ENCODE peak calls at places on chromosomes 13 and 19, in five cellular contexts. S is fibroblast of lung, I is lower lobe of right lung, O is tibial nerve, J is esophagus squamous epithelium. M is an unnamed sample.

GRCh38 chr19:40253611-40254092 is 27.2 kb upstream of the CCNP start:
- DNase-seq in S (no peak), O (no peak), I (no peak), J (no peak), M (no peak)

GRCh38 chr19:43464089-43464775 is 1.2 kb downstream of the LYPD3 start:
- DNase-seq in I (peak; percentile 85), O (peak; percentile 84), J (peak; percentile 63), S (no peak), M (peak; percentile 65)

GRCh38 chr19:44072543-44073401 is 813 bp downstream of the ZNF284 start:
- DNase-seq in O (no peak), J (no peak), S (peak; percentile 1), I (no peak), M (no peak)

GRCh38 chr19:12155324-12155723 is 1.2 kb downstream of the ZNF625 start:
- DNase-seq in J (no peak), O (no peak), S (no peak), I (no peak), M (no peak)

GRCh38 chr13:76223565-76223964 is 587.4 kb downstream of the LMO7 start:
- DNase-seq in I (no peak), O (no peak), S (no peak), J (no peak), M (no peak)

GRCh38 chr13:113928701-113929627 is 44.9 kb downstream of the C13orf46 start:
- DNase-seq in J (no peak), S (peak; percentile 68), I (no peak), O (peak; percentile 93), M (no peak)

GRCh38 chr13:37640499-37640898 is 41.9 kb upstream of the POSTN start:
- DNase-seq in O (no peak), I (no peak), J (no peak), S (peak; percentile 78), M (peak; percentile 14)

GRCh38 chr19:27777726-27778125 is 1435.2 kb downstream of the UQCRFS1 start:
- DNase-seq in O (no peak), S (no peak), J (no peak), I (no peak), M (no peak)

GRCh38 chr13:49625392-49626137 is 2.7 kb upstream of the ARL11 start:
- DNase-seq in S (no peak), O (no peak), J (no peak), I (peak; percentile 83), M (no peak)

GRCh38 chr19:2488942-2489731 is 13.2 kb downstream of the GADD45B start:
- DNase-seq in O (no peak), I (peak; percentile 79), J (no peak), S (peak; percentile 40), M (peak; percentile 47)

GRCh38 chr13:37868691-37869505 is 674 bp downstream of the TRPC4 start:
- DNase-seq in O (no peak), S (peak; percentile 58), J (no peak), I (no peak), M (peak; percentile 6)

GRCh38 chr19:32010071-32010470 is 335.3 kb upstream of the ZNF507 start:
- DNase-seq in J (no peak), O (no peak), I (no peak), S (no peak), M (no peak)

GRCh38 chr19:22545751-22546150 is 88.4 kb upstream of the ZNF492 start:
- DNase-seq in S (peak; percentile 0), I (no peak), J (no peak), O (peak; percentile 57), M (peak; percentile 9)

GRCh38 chr19:48724796-48725753 is 5.5 kb upstream of the MAMSTR start:
- DNase-seq in I (no peak), O (peak; percentile 82), J (no peak), S (peak; percentile 81), M (peak; percentile 68)

GRCh38 chr19:8158411-8159074 is 9.2 kb upstream of the FBN3 start:
- DNase-seq in O (peak; percentile 73), S (peak; percentile 67), I (peak; percentile 49), J (no peak), M (peak; percentile 57)

GRCh38 chr19:32336259-32337111 is 8.9 kb upstream of the ZNF507 start:
- DNase-seq in O (no peak), J (no peak), S (no peak), I (no peak), M (no peak)

GRCh38 chr13:110415669-110416068 is 108.6 kb downstream of the COL4A2 start:
- DNase-seq in J (no peak), S (no peak), I (no peak), O (no peak), M (no peak)

GRCh38 chr13:93755341-93755740 is 528.7 kb downstream of the GPC6 start:
- DNase-seq in S (no peak), I (no peak), O (no peak), J (no peak), M (no peak)

GRCh38 chr13:30792257-30793000 is 57.1 kb downstream of the ALOX5AP start:
- DNase-seq in O (peak; percentile 49), I (peak; percentile 68), J (no peak), S (peak; percentile 97), M (no peak)

GRCh38 chr19:2144190-2144589 is 7.2 kb downstream of the AP3D1 start:
- DNase-seq in O (no peak), J (no peak), S (no peak), I (no peak), M (no peak)

GRCh38 chr13:39765801-39766463 is 110.5 kb downstream of the COG6 start:
- DNase-seq in J (no peak), S (peak; percentile 37), O (peak; percentile 17), I (peak; percentile 50), M (peak; percentile 20)

GRCh38 chr13:24149306-24150032 is 11.1 kb upstream of the SPATA13 start:
- DNase-seq in I (no peak), J (no peak), S (peak; percentile 49), O (no peak), M (no peak)

GRCh38 chr19:662207-662961 is 630 bp downstream of the RNF126 start:
- DNase-seq in O (no peak), S (peak; percentile 51), I (peak; percentile 80), J (no peak), M (peak; percentile 36)

GRCh38 chr19:35991731-35992450 is 3.1 kb upstream of the SDHAF1 start:
- DNase-seq in S (peak; percentile 27), O (no peak), I (no peak), J (no peak), M (no peak)

GRCh38 chr19:35992902-35993765 is 1.9 kb upstream of the SDHAF1 start:
- DNase-seq in O (no peak), S (no peak), J (no peak), I (no peak), M (no peak)

GRCh38 chr19:35996777-35997176 is 1.8 kb downstream of the SDHAF1 start:
- DNase-seq in I (no peak), O (no peak), S (no peak), J (no peak), M (no peak)

GRCh38 chr19:35995655-35995993 is 636 bp downstream of the SDHAF1 start:
- DNase-seq in O (no peak), I (peak; percentile 62), J (no peak), S (peak; percentile 18), M (peak; percentile 46)

GRCh38 chr19:35994868-35995654 is at the start of gene SDHAF1:
- DNase-seq in J (peak; percentile 79), S (peak; percentile 89), I (peak; percentile 99), O (peak; percentile 94), M (peak; percentile 91)
- TF ChIP-seq CTCF in J (no peak), S (no peak), I (no peak), O (no peak), M (no peak)

GRCh38 chr19:17185590-17185989 is 29.6 kb upstream of the USE1 start:
- DNase-seq in J (no peak), I (no peak), O (no peak), S (no peak), M (no peak)

GRCh38 chr19:17184381-17184841 is 30.7 kb upstream of the USE1 start:
- DNase-seq in O (no peak), J (no peak), I (no peak), S (no peak), M (no peak)

GRCh38 chr19:17180997-17181702 is 34.0 kb upstream of the USE1 start:
- DNase-seq in O (no peak), J (no peak), I (no peak), S (no peak), M (no peak)

GRCh38 chr19:17183858-17184271 is 31.3 kb upstream of the USE1 start:
- DNase-seq in O (no peak), I (no peak), S (no peak), J (no peak), M (no peak)

GRCh38 chr19:17183271-17183757 is 31.8 kb upstream of the USE1 start:
- DNase-seq in J (no peak), I (no peak), S (no peak), O (no peak), M (no peak)
- TF ChIP-seq CTCF in J (no peak), I (no peak), S (no peak), O (no peak), M (no peak)

GRCh38 chr19:41726493-41726892 is 18.1 kb downstream of the CEACAM5 start:
- DNase-seq in S (no peak), J (no peak), O (no peak), I (no peak), M (no peak)
- TF ChIP-seq CTCF in S (no peak), J (no peak), O (no peak), I (no peak), M (peak; percentile 41)

DNA sequence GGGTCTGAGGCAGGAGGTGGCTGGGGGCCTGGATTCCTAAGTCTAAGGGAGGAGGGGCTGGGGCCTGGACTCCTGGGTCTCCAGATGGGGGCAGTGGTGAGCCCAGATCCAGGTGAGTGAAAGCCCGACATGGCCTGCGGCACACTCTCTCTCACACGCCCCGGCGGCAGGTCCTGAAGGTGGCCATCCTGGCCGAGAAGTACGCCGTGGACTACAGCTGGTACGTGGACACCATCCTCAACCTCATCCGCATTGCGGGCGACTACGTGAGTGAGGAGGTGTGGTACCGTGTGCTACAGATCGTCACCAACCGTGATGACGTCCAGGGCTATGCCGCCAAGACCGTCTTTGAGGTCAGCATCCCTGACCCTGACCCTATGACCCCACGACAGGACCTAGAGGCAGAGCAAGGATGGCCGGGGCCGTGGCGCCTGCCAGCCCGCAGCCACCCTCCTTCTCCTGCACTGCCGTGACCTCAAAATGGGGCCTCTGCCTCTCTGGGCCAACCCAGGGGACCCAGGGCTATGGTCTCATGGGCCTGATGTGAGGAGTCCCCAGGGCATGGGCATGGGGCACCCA is 13.2 kb downstream of the FUZ start:
- DNase-seq in S (no peak), O (no peak), I (no peak), J (no peak), M (peak; percentile 51)
- TF ChIP-seq CTCF in S (no peak), O (no peak), I (no peak), J (peak; percentile 8), M (no peak)

GRCh38 chr13:43663474-43664090 is 123.2 kb downstream of the ENOX1 start:
- DNase-seq in S (peak; percentile 57), I (no peak), J (no peak), O (no peak), M (no peak)

GRCh38 chr13:43665388-43665787 is 121.4 kb downstream of the ENOX1 start:
- DNase-seq in S (no peak), J (no peak), I (no peak), O (no peak), M (no peak)

GRCh38 chr13:43666403-43666802 is 120.4 kb downstream of the ENOX1 start:
- DNase-seq in O (no peak), J (no peak), I (no peak), S (no peak), M (no peak)

GRCh38 chr13:43662976-43663375 is 123.8 kb downstream of the ENOX1 start:
- DNase-seq in O (no peak), J (no peak), S (no peak), I (no peak), M (no peak)

GRCh38 chr13:43664700-43665191 is 122.0 kb downstream of the ENOX1 start:
- DNase-seq in I (no peak), O (no peak), S (peak; percentile 63), J (no peak), M (no peak)
- TF ChIP-seq CTCF in I (no peak), O (no peak), S (no peak), J (no peak), M (no peak)